ENCODE peak calls at places on chromosomes 4 and X, in seven cellular contexts. One of them, this sample, is unnamed.

GRCh38 chrX:18558799-18559198 is 113.1 kb downstream of the RS1 start:
- DNase-seq in HFF-Myc: no peak
- DNase-seq in upper lobe of left lung: no peak
- DNase-seq in fibroblast of lung: no peak
- DNase-seq in left lung: no peak
- DNase-seq in GM06990: no peak
- DNase-seq in prostate gland: no peak
- DNase-seq in this sample: no peak

GRCh38 chr4:6507345-6507744 is 34.9 kb upstream of the PPP2R2C start:
- DNase-seq in upper lobe of left lung: no peak
- DNase-seq in fibroblast of lung: no peak
- DNase-seq in HFF-Myc: no peak
- DNase-seq in prostate gland: no peak
- DNase-seq in GM06990: no peak
- DNase-seq in left lung: no peak
- DNase-seq in this sample: no peak

GRCh38 chrX:69178592-69178991 is 13.3 kb upstream of the PJA1 start:
- DNase-seq in prostate gland: no peak
- DNase-seq in GM06990: no peak
- DNase-seq in fibroblast of lung: no peak
- DNase-seq in HFF-Myc: no peak
- DNase-seq in left lung: no peak
- DNase-seq in upper lobe of left lung: no peak
- DNase-seq in this sample: no peak

GRCh38 chr4:102778720-102779119 is 18.0 kb upstream of the MANBA start:
- DNase-seq in left lung: peak; percentile 37
- DNase-seq in fibroblast of lung: no peak
- DNase-seq in HFF-Myc: no peak
- DNase-seq in prostate gland: no peak
- DNase-seq in GM06990: no peak
- DNase-seq in upper lobe of left lung: peak; percentile 50
- DNase-seq in this sample: no peak

GRCh38 chr4:152690706-152691651 is 11.2 kb upstream of the TMEM154 start:
- DNase-seq in upper lobe of left lung: no peak
- DNase-seq in HFF-Myc: no peak
- DNase-seq in fibroblast of lung: no peak
- DNase-seq in prostate gland: no peak
- DNase-seq in left lung: no peak
- DNase-seq in GM06990: no peak
- DNase-seq in this sample: no peak

GRCh38 chr4:113574636-113575103 is 186.9 kb downstream of the CAMK2D start:
- DNase-seq in upper lobe of left lung: no peak
- DNase-seq in GM06990: no peak
- DNase-seq in HFF-Myc: peak; percentile 66
- DNase-seq in fibroblast of lung: peak; percentile 80
- DNase-seq in prostate gland: no peak
- DNase-seq in left lung: no peak
- DNase-seq in this sample: no peak

GRCh38 chr4:126592088-126592487 is 1040.7 kb upstream of the INTU start:
- DNase-seq in left lung: no peak
- DNase-seq in fibroblast of lung: peak; percentile 23
- DNase-seq in upper lobe of left lung: no peak
- DNase-seq in GM06990: no peak
- DNase-seq in HFF-Myc: no peak
- DNase-seq in prostate gland: no peak
- DNase-seq in this sample: no peak

GRCh38 chr4:151226004-151226932 is 50.7 kb upstream of the PRSS48 start:
- DNase-seq in HFF-Myc: peak; percentile 70
- DNase-seq in GM06990: no peak
- DNase-seq in left lung: no peak
- DNase-seq in fibroblast of lung: peak; percentile 91
- DNase-seq in upper lobe of left lung: no peak
- DNase-seq in prostate gland: no peak
- DNase-seq in this sample: no peak

GRCh38 chr4:36322921-36323354 is 41.5 kb downstream of the DTHD1 start:
- DNase-seq in upper lobe of left lung: no peak
- DNase-seq in prostate gland: no peak
- DNase-seq in GM06990: peak; percentile 65
- DNase-seq in left lung: no peak
- DNase-seq in fibroblast of lung: no peak
- DNase-seq in HFF-Myc: no peak
- DNase-seq in this sample: no peak

GRCh38 chrX:150694738-150695410 is 1.7 kb downstream of the MTMR1 start:
- DNase-seq in HFF-Myc: no peak
- DNase-seq in fibroblast of lung: no peak
- DNase-seq in GM06990: no peak
- DNase-seq in left lung: no peak
- DNase-seq in prostate gland: no peak
- DNase-seq in upper lobe of left lung: no peak
- DNase-seq in this sample: no peak

GRCh38 chrX:2587146-2587545 is 86.4 kb upstream of the DHRSX start:
- DNase-seq in upper lobe of left lung: no peak
- DNase-seq in fibroblast of lung: no peak
- DNase-seq in HFF-Myc: no peak
- DNase-seq in left lung: no peak
- DNase-seq in prostate gland: no peak
- DNase-seq in GM06990: no peak
- DNase-seq in this sample: no peak

GRCh38 chr4:168509786-168510185 is 12.9 kb downstream of the PALLD start:
- DNase-seq in upper lobe of left lung: no peak
- DNase-seq in prostate gland: no peak
- DNase-seq in fibroblast of lung: peak; percentile 90
- DNase-seq in GM06990: no peak
- DNase-seq in left lung: no peak
- DNase-seq in HFF-Myc: no peak
- DNase-seq in this sample: no peak

GRCh38 chr4:156475322-156475721 is 496.3 kb downstream of the PDGFC start:
- DNase-seq in prostate gland: peak; percentile 8
- DNase-seq in fibroblast of lung: peak; percentile 82
- DNase-seq in left lung: no peak
- DNase-seq in HFF-Myc: peak; percentile 30
- DNase-seq in GM06990: no peak
- DNase-seq in upper lobe of left lung: no peak
- DNase-seq in this sample: peak; percentile 7

DNA sequence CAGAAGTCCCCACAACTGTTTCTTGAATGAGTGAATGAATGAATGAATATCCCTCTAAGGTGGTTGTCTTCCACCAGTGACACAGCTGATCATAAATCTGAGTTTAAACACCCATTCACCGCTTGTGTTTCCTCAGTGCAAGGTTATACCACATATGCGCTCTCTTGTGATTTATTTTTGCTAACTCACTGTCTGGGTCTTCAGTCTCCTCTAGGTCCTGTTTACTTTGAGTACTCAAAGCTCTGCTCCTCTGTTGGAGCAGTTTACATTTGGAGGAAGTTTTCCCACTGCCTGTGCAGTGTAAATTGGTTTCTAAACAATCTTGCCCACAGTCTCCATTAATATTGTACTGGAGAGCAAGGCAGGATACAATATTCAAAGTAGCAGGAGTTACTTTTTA is 212.7 kb upstream of the JADE1 start:
- DNase-seq in GM06990: no peak
- DNase-seq in fibroblast of lung: peak; percentile 33
- DNase-seq in left lung: no peak
- DNase-seq in upper lobe of left lung: no peak
- DNase-seq in HFF-Myc: no peak
- DNase-seq in prostate gland: no peak
- DNase-seq in this sample: no peak
- TF ChIP-seq CTCF in GM06990: no peak
- TF ChIP-seq CTCF in fibroblast of lung: no peak
- TF ChIP-seq CTCF in left lung: no peak
- TF ChIP-seq CTCF in upper lobe of left lung: no peak
- TF ChIP-seq CTCF in HFF-Myc: no peak
- TF ChIP-seq CTCF in prostate gland: no peak
- TF ChIP-seq CTCF in this sample: no peak

GRCh38 chrX:53281321-53281822 is at the start of gene IQSEC2:
- DNase-seq in fibroblast of lung: peak; percentile 82
- DNase-seq in upper lobe of left lung: peak; percentile 87
- DNase-seq in prostate gland: peak; percentile 72
- DNase-seq in left lung: peak; percentile 91
- DNase-seq in HFF-Myc: no peak
- DNase-seq in GM06990: no peak
- DNase-seq in this sample: peak; percentile 55
- H3K4me3 ChIP-seq in fibroblast of lung: peak within 1 kb of the TSS; percentile 41
- H3K4me3 ChIP-seq in upper lobe of left lung: peak within 1 kb of the TSS; percentile 52
- H3K4me3 ChIP-seq in prostate gland: peak within 1 kb of the TSS; percentile 25
- H3K4me3 ChIP-seq in left lung: peak within 1 kb of the TSS; percentile 17
- H3K4me3 ChIP-seq in HFF-Myc: peak within 1 kb of the TSS; percentile 38
- H3K4me3 ChIP-seq in GM06990: no peak within 1 kb of the TSS
- H3K4me3 ChIP-seq in this sample: peak within 1 kb of the TSS; percentile 56

DNA sequence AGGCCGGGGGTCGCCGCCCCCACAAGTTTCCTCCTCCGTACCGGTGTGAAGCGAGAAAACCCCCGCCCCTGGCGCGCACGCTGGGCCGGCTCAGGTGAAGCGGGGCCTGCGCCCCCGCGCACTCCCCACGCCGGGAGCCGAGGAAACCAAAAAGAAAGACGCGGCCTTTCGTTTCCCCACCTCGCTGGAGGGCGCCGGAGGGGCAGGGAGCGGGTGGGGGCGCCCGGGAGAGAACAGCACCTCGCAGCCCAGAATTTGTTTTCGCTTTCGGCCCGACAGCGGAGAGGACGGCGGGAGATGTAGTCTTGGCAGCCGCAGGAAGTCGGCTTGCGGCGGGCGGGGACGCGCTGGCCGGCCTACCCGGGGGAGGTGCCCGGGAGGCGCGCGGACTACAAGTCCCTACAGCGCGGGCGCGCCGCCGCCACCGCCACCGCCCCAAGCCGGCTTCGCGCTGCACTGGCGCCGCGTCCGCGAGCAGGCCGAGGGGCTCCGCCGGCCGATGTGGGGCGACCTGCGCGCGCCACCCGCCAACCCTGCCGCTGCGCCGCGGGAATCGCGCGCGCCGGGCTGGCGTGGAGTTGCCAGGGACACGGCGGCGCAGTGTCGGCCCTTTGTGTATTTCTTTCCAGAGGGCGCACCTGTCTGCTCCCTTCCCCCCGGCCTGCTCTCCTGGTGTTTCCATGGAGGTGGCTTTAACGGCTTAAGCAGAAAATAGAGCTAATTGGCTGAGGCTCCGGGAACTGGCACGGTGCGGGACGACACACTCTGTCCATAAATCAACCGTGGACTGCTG is at the start of gene OTUD4:
- DNase-seq in upper lobe of left lung: peak; percentile 98
- DNase-seq in HFF-Myc: peak; percentile 75
- DNase-seq in fibroblast of lung: peak; percentile 96
- DNase-seq in prostate gland: peak; percentile 96
- DNase-seq in left lung: peak; percentile 97
- DNase-seq in GM06990: peak; percentile 98
- DNase-seq in this sample: peak; percentile 89
- TF ChIP-seq CTCF in upper lobe of left lung: peak; percentile 17
- TF ChIP-seq CTCF in HFF-Myc: no peak
- TF ChIP-seq CTCF in fibroblast of lung: no peak
- TF ChIP-seq CTCF in prostate gland: no peak
- TF ChIP-seq CTCF in left lung: no peak
- TF ChIP-seq CTCF in GM06990: peak; percentile 58
- TF ChIP-seq CTCF in this sample: peak; percentile 24

DNA sequence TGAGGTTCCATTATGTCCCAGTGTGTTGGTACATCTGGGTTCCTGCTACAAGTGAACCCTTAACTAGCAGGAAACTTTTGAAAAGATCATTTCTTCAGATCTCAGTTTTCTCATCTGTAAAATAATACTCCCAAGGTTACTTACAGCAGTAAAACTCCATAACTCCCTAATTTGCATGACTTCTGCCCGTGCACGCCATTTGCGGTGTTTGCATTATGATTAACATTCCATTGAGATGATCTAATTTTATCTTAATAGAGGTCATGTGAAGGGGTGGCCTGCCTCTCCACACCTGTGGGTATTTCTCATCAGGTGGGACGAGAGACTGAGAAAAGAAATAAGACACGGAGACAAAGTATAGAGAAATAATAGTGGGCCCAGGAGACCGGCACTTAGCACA is 219.8 kb downstream of the TLL1 start:
- DNase-seq in HFF-Myc: no peak
- DNase-seq in left lung: no peak
- DNase-seq in prostate gland: no peak
- DNase-seq in upper lobe of left lung: no peak
- DNase-seq in fibroblast of lung: no peak
- DNase-seq in GM06990: no peak
- DNase-seq in this sample: no peak
- H3K4me3 ChIP-seq in HFF-Myc: no peak overlapping the region
- H3K4me3 ChIP-seq in left lung: no peak overlapping the region
- H3K4me3 ChIP-seq in prostate gland: no peak overlapping the region
- H3K4me3 ChIP-seq in upper lobe of left lung: no peak overlapping the region
- H3K4me3 ChIP-seq in fibroblast of lung: no peak overlapping the region
- H3K4me3 ChIP-seq in GM06990: no peak overlapping the region
- H3K4me3 ChIP-seq in this sample: no peak overlapping the region

DNA sequence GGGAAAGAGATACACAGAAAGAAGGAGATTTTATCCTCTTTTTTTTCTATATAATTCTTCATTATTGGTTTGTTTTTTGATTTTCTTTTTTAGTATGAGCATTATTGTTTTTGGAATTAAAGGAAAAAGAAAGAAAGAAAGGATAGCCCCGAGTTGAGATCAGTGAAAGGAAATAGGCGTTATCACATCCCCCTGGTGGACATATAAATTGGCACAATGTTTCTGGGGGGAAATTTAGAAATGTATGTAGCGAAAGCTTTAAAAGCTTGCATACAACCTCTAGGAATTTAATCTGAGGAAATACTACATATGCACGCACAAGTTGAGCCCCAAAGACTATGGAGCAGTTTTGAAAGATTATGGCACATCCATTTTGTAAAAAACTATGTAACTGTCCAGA is 226.3 kb upstream of the LDB2 start:
- DNase-seq in GM06990: no peak
- DNase-seq in HFF-Myc: no peak
- DNase-seq in left lung: no peak
- DNase-seq in prostate gland: no peak
- DNase-seq in fibroblast of lung: no peak
- DNase-seq in upper lobe of left lung: no peak
- DNase-seq in this sample: no peak
- TF ChIP-seq CTCF in GM06990: peak; percentile 18
- TF ChIP-seq CTCF in HFF-Myc: peak; percentile 18
- TF ChIP-seq CTCF in left lung: no peak
- TF ChIP-seq CTCF in prostate gland: no peak
- TF ChIP-seq CTCF in fibroblast of lung: no peak
- TF ChIP-seq CTCF in upper lobe of left lung: no peak
- TF ChIP-seq CTCF in this sample: no peak

DNA sequence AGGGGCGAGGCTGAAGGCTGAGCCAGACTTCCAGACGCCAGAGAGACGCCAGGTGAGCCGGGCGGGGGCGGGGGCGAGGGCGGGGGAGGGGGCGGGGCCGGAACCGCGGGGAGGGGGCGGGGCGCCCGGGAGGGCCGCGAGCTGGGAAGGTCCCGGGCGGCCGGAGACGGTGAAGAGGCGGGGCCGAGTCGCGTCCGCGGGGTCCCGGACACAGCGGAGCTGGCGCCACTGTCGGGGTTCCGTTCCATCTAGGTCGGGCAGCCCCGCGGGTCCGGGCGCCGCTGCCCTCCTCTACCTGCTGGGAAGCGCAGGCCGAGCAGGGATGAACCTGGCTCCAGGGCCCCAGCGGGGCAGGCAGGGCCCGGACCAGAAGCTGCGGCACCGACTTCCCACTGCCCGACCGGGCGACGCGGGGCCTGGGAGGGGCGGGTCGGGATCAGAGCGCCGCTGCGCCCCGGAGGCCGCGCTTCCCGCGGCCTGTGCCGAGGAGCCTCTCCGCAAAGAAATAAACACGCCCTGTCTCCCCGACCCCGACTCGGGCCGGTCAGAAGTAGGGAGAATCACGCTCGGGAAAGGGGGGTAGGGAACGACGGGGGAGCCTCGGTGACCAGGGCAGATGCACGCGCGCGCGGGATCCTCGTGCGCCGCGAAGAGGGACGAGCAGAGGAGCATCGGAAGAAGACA is 10.6 kb downstream of the HMX1 start:
- DNase-seq in upper lobe of left lung: no peak
- DNase-seq in prostate gland: no peak
- DNase-seq in GM06990: no peak
- DNase-seq in fibroblast of lung: no peak
- DNase-seq in left lung: no peak
- DNase-seq in HFF-Myc: no peak
- DNase-seq in this sample: no peak
- H3K4me3 ChIP-seq in upper lobe of left lung: peak overlapping the region; percentile 29
- H3K4me3 ChIP-seq in prostate gland: peak overlapping the region; percentile 20
- H3K4me3 ChIP-seq in GM06990: no peak overlapping the region
- H3K4me3 ChIP-seq in fibroblast of lung: no peak overlapping the region
- H3K4me3 ChIP-seq in left lung: no peak overlapping the region
- H3K4me3 ChIP-seq in HFF-Myc: no peak overlapping the region
- H3K4me3 ChIP-seq in this sample: peak overlapping the region; percentile 13

This sample was measured in LNCaP clone FGC.